ENCODE peak calls at places on chromosomes 3 and 15, in four cellular contexts. P, O, B and H are unnamed samples.

GRCh38 chr3:42025388-42026138 is 63.7 kb upstream of the ULK4 start:
- DNase-seq in P (peak), O (peak), B (no peak), H (no peak)

GRCh38 chr3:32392530-32393302 is 1.1 kb downstream of the CMTM7 start:
- DNase-seq in P (no peak), O (no peak), B (no peak), H (no peak)

GRCh38 chr3:123651449-123652345 is 66.8 kb upstream of the HACD2 start:
- DNase-seq in P (no peak), O (no peak), B (no peak), H (no peak)

GRCh38 chr3:113035387-113035982 is 44.7 kb downstream of the GTPBP8 start:
- DNase-seq in P (peak), O (peak), B (no peak), H (no peak)

GRCh38 chr3:45946875-45947274 is 3.6 kb downstream of the CXCR6 start:
- DNase-seq in P (no peak), O (no peak), B (no peak), H (no peak)

GRCh38 chr3:130866327-130866726 is 27.6 kb upstream of the ATP2C1 start:
- DNase-seq in P (no peak), O (no peak), B (no peak), H (no peak)

GRCh38 chr15:82851331-82851850 is 42.0 kb downstream of the WHAMM start:
- DNase-seq in P (no peak), O (no peak), B (no peak), H (no peak)

GRCh38 chr15:46946953-46947352 is 770.4 kb upstream of the SEMA6D start:
- DNase-seq in P (no peak), O (no peak), B (no peak), H (no peak)

GRCh38 chr15:52255008-52255407 is 40.6 kb downstream of the MYO5C start:
- DNase-seq in P (no peak), O (no peak), B (no peak), H (no peak)

GRCh38 chr3:109413049-109413448 is 75.7 kb upstream of the DPPA4 start:
- DNase-seq in P (no peak), O (no peak), B (no peak), H (no peak)

GRCh38 chr3:195255176-195255500 is 15.8 kb downstream of the XXYLT1 start:
- DNase-seq in P (no peak), O (no peak), B (no peak), H (no peak)

GRCh38 chr15:89167267-89168176 is 53.9 kb downstream of the RLBP1 start:
- DNase-seq in P (peak), O (peak), B (peak), H (no peak)

GRCh38 chr3:50195501-50196252 is 4.3 kb downstream of the GNAT1 start:
- DNase-seq in P (no peak), O (no peak), B (no peak), H (no peak)

GRCh38 chr3:57169872-57170623 is 4.9 kb upstream of the IL17RD start:
- DNase-seq in P (peak), O (peak), B (no peak), H (peak)

GRCh38 chr3:81723732-81724313 is 37.6 kb downstream of the GBE1 start:
- DNase-seq in P (no peak), O (no peak), B (no peak), H (no peak)

GRCh38 chr3:45868213-45868612 is 18.1 kb upstream of the CCR9 start:
- DNase-seq in P (no peak), O (no peak), B (no peak), H (no peak)

GRCh38 chr15:40909662-40910625 is 15.7 kb downstream of the VPS18 start:
- DNase-seq in P (no peak), O (no peak), B (no peak), H (no peak)

GRCh38 chr15:75211436-75212199 is 9.9 kb downstream of the C15orf39 start:
- DNase-seq in P (no peak), O (no peak), B (no peak), H (no peak)

GRCh38 chr3:150443331-150443741 is 35.2 kb downstream of the TSC22D2 start:
- DNase-seq in P (no peak), O (no peak), B (no peak), H (no peak)

GRCh38 chr3:139675327-139675726 is 2.4 kb downstream of the NMNAT3 start:
- DNase-seq in P (no peak), O (no peak), B (no peak), H (no peak)

GRCh38 chr3:139676634-139677197 is 1.1 kb downstream of the NMNAT3 start:
- DNase-seq in P (no peak), O (no peak), B (no peak), H (no peak)

GRCh38 chr3:139672884-139673283 is 4.9 kb downstream of the NMNAT3 start:
- DNase-seq in P (no peak), O (no peak), B (no peak), H (no peak)

GRCh38 chr3:139672247-139672646 is 5.5 kb downstream of the NMNAT3 start:
- DNase-seq in P (no peak), O (no peak), B (no peak), H (no peak)

GRCh38 chr3:139674585-139675260 is 3.0 kb downstream of the NMNAT3 start:
- DNase-seq in P (no peak), O (no peak), B (no peak), H (no peak)
- TF ChIP-seq EGR1 in P (no peak), O (no peak), B (no peak), H (no peak)

GRCh38 chr15:39419651-39420050 is 161.2 kb upstream of the THBS1 start:
- DNase-seq in P (no peak), O (no peak), B (no peak), H (no peak)
- TF ChIP-seq EGR1 in P (no peak), O (no peak), B (no peak), H (no peak)

GRCh38 chr3:68878962-68879361 is 53.4 kb downstream of the TAFA4 start:
- DNase-seq in P (no peak), O (no peak), B (no peak), H (no peak)

GRCh38 chr3:68878322-68878721 is 54.0 kb downstream of the TAFA4 start:
- DNase-seq in P (peak), O (no peak), B (no peak), H (no peak)

GRCh38 chr3:68880632-68881031 is 51.7 kb downstream of the TAFA4 start:
- DNase-seq in P (no peak), O (no peak), B (no peak), H (no peak)

GRCh38 chr3:68874551-68875348 is 57.6 kb downstream of the TAFA4 start:
- DNase-seq in P (no peak), O (no peak), B (no peak), H (no peak)

DNA sequence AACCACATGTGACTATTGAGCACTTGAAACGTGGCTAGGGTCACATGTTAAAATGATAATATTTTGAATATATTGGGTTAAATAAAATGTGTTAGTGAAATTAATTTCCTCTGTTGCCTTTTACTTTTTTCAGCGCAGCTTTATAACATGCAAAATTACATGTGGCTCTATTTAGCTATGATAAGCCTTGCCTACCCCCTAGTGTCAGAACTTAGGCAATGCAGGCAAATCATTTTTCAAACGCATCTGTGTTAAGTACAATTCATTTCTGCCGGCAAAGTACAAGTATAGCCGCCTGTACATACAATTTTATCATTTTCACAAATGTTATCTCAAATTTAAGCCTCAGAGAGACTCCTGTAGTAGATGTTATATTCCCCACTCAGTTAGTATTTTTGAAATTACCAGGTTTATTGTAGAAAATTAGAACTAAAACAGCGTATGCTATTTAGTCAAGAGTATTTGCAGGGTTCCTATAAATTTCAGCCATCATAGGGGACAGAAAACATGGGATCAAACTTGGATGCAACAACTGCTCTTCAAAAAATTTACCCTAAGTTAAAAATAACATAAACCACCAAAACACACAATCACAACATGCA is 56.1 kb downstream of the TAFA4 start:
- DNase-seq in P (peak), O (peak), B (peak), H (no peak)
- TF ChIP-seq EGR1 in P (no peak), O (no peak), B (no peak), H (no peak)

DNA sequence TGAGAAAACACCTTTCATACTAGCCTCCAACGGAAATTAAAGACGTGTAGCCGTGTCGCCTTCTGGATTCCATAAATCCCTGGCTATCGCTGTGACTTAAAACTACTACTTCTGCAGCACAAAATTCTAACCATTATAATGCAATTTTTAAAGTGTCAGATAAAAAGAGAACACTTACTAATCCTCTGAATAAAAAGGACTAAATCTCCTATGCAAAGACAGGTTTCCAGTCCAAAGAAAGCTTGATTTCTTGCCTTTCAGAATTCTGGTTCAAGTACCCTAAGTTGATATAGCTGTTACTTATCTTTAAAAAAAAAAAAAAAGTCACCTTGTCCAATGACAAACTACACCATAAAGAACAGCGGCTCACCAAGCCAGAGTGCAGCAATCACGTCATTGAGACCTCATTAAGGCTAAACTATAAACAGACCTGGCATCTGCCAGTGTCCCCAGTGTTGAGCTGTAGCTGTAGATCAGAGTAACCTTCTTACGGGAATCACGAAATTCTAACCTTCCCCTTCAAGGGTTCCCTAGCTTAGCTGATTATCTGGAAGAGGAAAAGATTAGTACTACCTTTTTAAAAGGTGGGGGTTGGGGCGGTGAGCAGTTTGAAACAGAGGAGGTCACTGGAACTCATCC is 2.2 kb downstream of the ABCC5 start:
- DNase-seq in P (no peak), O (no peak), B (no peak), H (no peak)
- TF ChIP-seq EGR1 in P (no peak), O (no peak), B (no peak), H (no peak)

DNA sequence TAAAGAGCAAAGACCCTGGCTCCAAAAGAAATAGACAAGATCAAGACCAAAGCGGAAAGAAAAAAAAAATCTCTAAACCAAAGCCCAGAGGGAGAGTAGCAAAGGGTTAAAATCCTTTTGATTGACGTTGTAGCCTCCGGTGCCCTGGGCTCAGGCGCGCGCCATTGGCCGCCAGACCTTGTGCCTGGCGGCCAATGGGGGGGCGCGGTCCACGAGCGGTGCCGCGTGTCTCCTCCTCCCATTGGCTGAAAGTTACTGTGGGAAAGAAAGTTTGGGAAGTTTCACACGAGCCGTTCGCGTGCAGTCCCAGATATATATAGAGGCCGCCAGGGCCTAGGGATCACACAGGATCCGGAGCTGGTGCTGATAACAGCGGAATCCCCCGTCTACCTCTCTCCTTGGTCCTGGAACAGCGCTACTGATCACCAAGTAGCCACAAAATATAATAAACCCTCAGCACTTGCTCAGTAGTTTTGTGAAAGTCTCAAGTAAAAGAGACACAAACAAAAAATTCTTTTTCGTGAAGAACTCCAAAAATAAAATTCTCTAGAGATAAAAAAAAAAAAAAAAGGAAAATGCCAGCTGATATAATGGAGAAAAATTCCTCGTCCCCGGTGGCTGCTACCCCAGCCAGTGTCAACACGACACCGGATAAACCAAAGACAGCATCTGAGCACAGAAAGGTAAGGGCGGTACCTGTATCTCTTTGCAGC is at the start of gene HES1:
- DNase-seq in P (peak), O (peak), B (peak), H (peak)
- TF ChIP-seq EGR1 in P (peak), O (no peak), B (no peak), H (peak)

GRCh38 chr3:127851899-127852298 is 29.6 kb upstream of the MGLL start:
- DNase-seq in P (no peak), O (no peak), B (no peak), H (no peak)
- TF ChIP-seq EGR1 in P (no peak), O (no peak), B (no peak), H (no peak)

GRCh38 chr3:100260081-100260684 is 609 bp upstream of the TBC1D23 start:
- DNase-seq in P (peak), O (no peak), B (no peak), H (no peak)
- TF ChIP-seq EGR1 in P (no peak), O (no peak), B (no peak), H (no peak)

GRCh38 chr3:197407526-197407925 is 109.1 kb upstream of the DLG1 start:
- DNase-seq in P (no peak), O (no peak), B (no peak), H (no peak)
- TF ChIP-seq EGR1 in P (no peak), O (no peak), B (no peak), H (no peak)